ENCODE peak calls at places on chromosome 5, in six cellular contexts. C, J, Y, M, N and I are unnamed samples.

GRCh38 chr5:171419663-171420428 is 399 bp downstream of the FGF18 start:
- DNase-seq in Y (no peak), J (peak), C (no peak), N (peak), M (peak), I (peak)

GRCh38 chr5:14061106-14061505 is 82.0 kb upstream of the TRIO start:
- DNase-seq in N (no peak), Y (no peak), C (no peak), M (no peak), J (no peak), I (no peak)

GRCh38 chr5:128358826-128359225 is 179.2 kb downstream of the FBN2 start:
- DNase-seq in J (peak), C (no peak), N (no peak), M (peak), Y (no peak), I (no peak)

GRCh38 chr5:172173771-172174170 is 14.3 kb downstream of the STK10 start:
- DNase-seq in Y (no peak), C (no peak), M (peak), N (no peak), J (peak), I (no peak)

GRCh38 chr5:177370488-177371119 is 12.9 kb downstream of the RGS14 start:
- DNase-seq in M (peak), N (no peak), J (peak), Y (peak), C (peak), I (peak)

GRCh38 chr5:127447822-127448221 is 69.6 kb upstream of the PRRC1 start:
- DNase-seq in N (no peak), Y (no peak), J (peak), C (no peak), M (peak), I (no peak)

GRCh38 chr5:135662104-135662503 is 83.3 kb upstream of the CXCL14 start:
- DNase-seq in Y (no peak), J (no peak), C (no peak), N (no peak), M (no peak), I (peak)

GRCh38 chr5:30237189-30237588 is 956.3 kb upstream of the CDH6 start:
- DNase-seq in M (no peak), Y (no peak), C (no peak), J (no peak), N (no peak), I (no peak)

GRCh38 chr5:37875051-37875787 is 35.4 kb upstream of the GDNF start:
- DNase-seq in Y (no peak), C (no peak), N (no peak), J (peak), M (peak), I (no peak)

GRCh38 chr5:7659420-7659819 is 191.5 kb downstream of the CFAP90 start:
- DNase-seq in Y (no peak), J (no peak), N (no peak), C (no peak), M (no peak), I (no peak)

GRCh38 chr5:150639751-150640150 is 709 bp upstream of the SYNPO start:
- DNase-seq in C (no peak), Y (no peak), J (no peak), M (peak), N (no peak), I (no peak)

GRCh38 chr5:150641006-150641570 is 628 bp downstream of the SYNPO start:
- DNase-seq in Y (no peak), C (no peak), J (peak), M (peak), N (no peak), I (no peak)

GRCh38 chr5:150641826-150642566 is 1.5 kb downstream of the SYNPO start:
- DNase-seq in J (no peak), N (no peak), M (no peak), Y (no peak), C (no peak), I (no peak)

GRCh38 chr5:150639317-150639738 is 1.1 kb upstream of the SYNPO start:
- DNase-seq in Y (no peak), J (no peak), M (no peak), N (no peak), C (no peak), I (no peak)

DNA sequence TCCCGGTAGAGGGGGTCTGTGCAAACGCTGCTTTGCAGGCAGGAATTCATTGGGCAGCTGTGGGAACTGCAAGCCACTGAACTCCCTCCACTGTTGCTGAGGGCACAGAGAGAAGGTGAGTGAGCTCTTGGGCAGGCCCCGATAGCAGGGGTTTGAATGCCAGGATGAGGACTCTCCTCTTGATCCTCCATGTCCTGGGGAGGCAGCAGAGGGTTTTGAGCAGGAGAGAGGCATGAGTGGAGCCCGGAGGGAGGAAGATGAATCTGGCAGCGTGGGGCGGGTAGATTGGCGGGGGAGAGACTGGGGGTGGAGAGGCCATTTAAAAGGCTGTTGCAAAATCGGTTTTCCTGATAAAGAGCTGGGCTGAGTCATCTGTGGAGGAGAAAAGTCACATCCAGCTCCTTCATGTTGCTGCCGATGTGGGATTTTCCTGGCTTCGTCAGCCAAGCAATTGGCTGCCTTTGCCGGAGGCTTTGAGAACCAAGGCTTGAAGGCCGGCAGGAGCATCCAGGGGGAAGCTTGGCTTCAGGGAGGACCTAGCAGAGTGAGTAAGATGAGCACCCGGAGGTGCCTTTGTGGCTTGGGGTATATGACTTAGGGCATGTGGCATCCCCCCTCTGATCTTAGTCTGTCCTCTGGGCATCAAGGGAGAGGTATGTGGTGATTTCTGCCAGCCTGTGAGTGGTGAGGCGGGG is at the start of gene SYNPO:
- DNase-seq in M (peak), N (peak), Y (no peak), C (no peak), J (peak), I (no peak)
- TF ChIP-seq CTCF in M (no peak), N (no peak), Y (no peak), C (no peak), J (peak), I (no peak)

DNA sequence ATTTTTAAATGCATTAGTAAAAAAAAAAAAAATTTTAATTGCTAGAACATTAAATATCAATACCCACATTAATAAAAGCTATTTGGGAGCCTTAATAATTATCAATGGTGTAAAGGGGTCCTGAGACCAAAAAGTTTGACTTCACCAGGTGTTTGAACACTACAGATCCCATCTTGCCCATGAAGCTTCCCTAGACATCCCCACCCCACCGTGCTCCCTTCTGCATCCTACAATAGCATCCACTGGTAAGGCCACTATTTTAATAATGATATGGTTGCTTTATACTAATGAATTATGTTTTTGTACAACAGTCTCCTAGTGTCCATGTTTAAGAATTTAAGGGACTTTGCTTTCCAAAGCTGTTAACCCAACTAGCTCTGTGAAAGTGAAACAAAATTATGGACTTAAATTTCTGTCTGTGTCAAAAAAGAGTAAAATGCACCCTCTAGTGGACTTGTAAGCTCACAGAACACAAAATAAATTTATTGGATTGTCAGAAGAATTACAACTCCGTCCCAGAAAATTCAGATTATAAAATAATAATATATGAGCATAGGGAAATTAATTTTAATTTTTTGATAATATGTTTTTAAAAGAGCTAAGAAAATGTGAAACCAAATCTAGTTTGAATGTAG is 76.0 kb downstream of the ARL15 start:
- DNase-seq in N (no peak), Y (peak), C (no peak), J (peak), M (peak), I (no peak)
- TF ChIP-seq CTCF in N (peak), Y (peak), C (peak), J (peak), M (peak), I (peak)

DNA sequence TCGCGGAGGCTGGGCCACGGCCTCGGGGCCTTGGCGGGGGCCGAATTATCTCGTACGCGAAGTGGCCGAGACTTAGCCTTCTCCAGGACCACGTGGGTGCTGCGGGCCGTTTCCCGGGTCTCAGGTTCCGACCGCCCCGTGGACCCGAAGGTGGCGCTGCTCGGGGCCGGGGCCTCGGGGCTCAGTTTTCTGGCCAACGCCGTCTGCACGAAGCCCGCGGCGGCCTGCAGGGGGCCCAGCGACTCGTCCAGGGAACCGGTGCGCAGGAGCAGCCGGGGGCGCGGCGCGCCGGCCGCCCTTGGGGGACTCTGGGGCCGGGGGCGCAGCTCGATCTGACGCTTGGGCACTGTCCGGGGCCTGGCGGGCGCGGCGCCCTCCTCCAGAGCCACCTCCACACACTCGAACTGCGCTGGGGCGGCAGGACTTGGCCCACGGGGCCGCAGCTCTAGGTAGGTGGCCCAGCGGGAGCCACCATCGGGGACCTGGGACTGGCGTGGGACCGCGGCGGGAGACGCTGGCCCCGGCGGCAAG is 716 bp downstream of the PROB1 start:
- DNase-seq in M (peak), J (no peak), Y (peak), C (peak), N (no peak), I (no peak)
- TF ChIP-seq CTCF in M (peak), J (no peak), Y (peak), C (peak), N (peak), I (peak)

GRCh38 chr5:167821669-167822068 is 469.8 kb upstream of the WWC1 start:
- DNase-seq in Y (no peak), C (no peak), J (no peak), N (no peak), M (no peak), I (no peak)
- TF ChIP-seq CTCF in Y (no peak), C (no peak), J (no peak), N (no peak), M (no peak), I (no peak)

GRCh38 chr5:33936004-33936380 is 194 bp upstream of the RXFP3 start:
- DNase-seq in J (peak), N (no peak), Y (no peak), M (peak), C (peak), I (peak)
- TF ChIP-seq CTCF in J (no peak), N (no peak), Y (no peak), M (peak), C (peak), I (peak)

GRCh38 chr5:107670028-107670926 is 460 bp downstream of the EFNA5 start:
- DNase-seq in Y (no peak), C (peak), J (no peak), M (peak), N (no peak), I (no peak)
- TF ChIP-seq CTCF in Y (no peak), C (peak), J (no peak), M (no peak), N (no peak), I (no peak)

GRCh38 chr5:65480306-65480865 is 1.3 kb downstream of the ADAMTS6 start:
- DNase-seq in M (peak), N (peak), Y (peak), J (peak), C (no peak), I (no peak)
- TF ChIP-seq CTCF in M (peak), N (no peak), Y (peak), J (no peak), C (no peak), I (no peak)